ENCODE peak calls at places on chromosomes 7 and 10, in seven cellular contexts. One of them, this sample, is unnamed.

GRCh38 chr7:36037121-36037662 is 115.9 kb upstream of the EEPD1 start:
- DNase-seq in heart left ventricle: peak; percentile 70
- DNase-seq in left ventricle myocardium inferior: peak; percentile 50
- DNase-seq in brain microvascular endothelial cell: peak; percentile 91
- DNase-seq in ovary: no peak
- DNase-seq in BE2C: peak; percentile 62
- DNase-seq in tibial artery: peak; percentile 73
- DNase-seq in this sample: peak; percentile 82

GRCh38 chr10:36802523-36803153 is 322.8 kb upstream of the ANKRD30A start:
- DNase-seq in heart left ventricle: peak; percentile 48
- DNase-seq in left ventricle myocardium inferior: peak; percentile 29
- DNase-seq in tibial artery: no peak
- DNase-seq in BE2C: peak; percentile 79
- DNase-seq in ovary: no peak
- DNase-seq in brain microvascular endothelial cell: no peak
- DNase-seq in this sample: peak; percentile 33

GRCh38 chr10:1370298-1370697 is 314.1 kb downstream of the WDR37 start:
- DNase-seq in left ventricle myocardium inferior: no peak
- DNase-seq in brain microvascular endothelial cell: no peak
- DNase-seq in tibial artery: no peak
- DNase-seq in heart left ventricle: no peak
- DNase-seq in BE2C: no peak
- DNase-seq in ovary: no peak
- DNase-seq in this sample: no peak

GRCh38 chr10:52318822-52319464 is 4.9 kb downstream of the DKK1 start:
- DNase-seq in BE2C: no peak
- DNase-seq in heart left ventricle: no peak
- DNase-seq in left ventricle myocardium inferior: no peak
- DNase-seq in ovary: no peak
- DNase-seq in brain microvascular endothelial cell: peak; percentile 82
- DNase-seq in tibial artery: no peak
- DNase-seq in this sample: no peak

GRCh38 chr10:103612462-103613365 is 119.2 kb downstream of the NEURL1 start:
- DNase-seq in left ventricle myocardium inferior: no peak
- DNase-seq in tibial artery: no peak
- DNase-seq in heart left ventricle: no peak
- DNase-seq in BE2C: no peak
- DNase-seq in ovary: no peak
- DNase-seq in brain microvascular endothelial cell: peak; percentile 84
- DNase-seq in this sample: peak; percentile 14

GRCh38 chr7:108454674-108455523 is 1.3 kb downstream of the NRCAM start:
- DNase-seq in tibial artery: no peak
- DNase-seq in BE2C: peak; percentile 78
- DNase-seq in brain microvascular endothelial cell: no peak
- DNase-seq in left ventricle myocardium inferior: no peak
- DNase-seq in ovary: no peak
- DNase-seq in heart left ventricle: no peak
- DNase-seq in this sample: no peak

GRCh38 chr7:80826520-80827237 is 92.2 kb downstream of the SEMA3C start:
- DNase-seq in tibial artery: no peak
- DNase-seq in left ventricle myocardium inferior: no peak
- DNase-seq in brain microvascular endothelial cell: peak; percentile 41
- DNase-seq in ovary: no peak
- DNase-seq in heart left ventricle: no peak
- DNase-seq in BE2C: no peak
- DNase-seq in this sample: no peak

GRCh38 chr7:33692956-33693355 is 212.4 kb upstream of the BMPER start:
- DNase-seq in ovary: no peak
- DNase-seq in heart left ventricle: no peak
- DNase-seq in brain microvascular endothelial cell: peak; percentile 62
- DNase-seq in tibial artery: no peak
- DNase-seq in left ventricle myocardium inferior: no peak
- DNase-seq in BE2C: no peak
- DNase-seq in this sample: no peak

GRCh38 chr10:79981673-79982485 is 33.0 kb upstream of the SFTPD start:
- DNase-seq in brain microvascular endothelial cell: no peak
- DNase-seq in tibial artery: peak; percentile 50
- DNase-seq in heart left ventricle: peak; percentile 62
- DNase-seq in ovary: no peak
- DNase-seq in BE2C: peak; percentile 59
- DNase-seq in left ventricle myocardium inferior: peak; percentile 52
- DNase-seq in this sample: peak; percentile 55

GRCh38 chr7:18352339-18353255 is 143.0 kb upstream of the HDAC9 start:
- DNase-seq in tibial artery: no peak
- DNase-seq in ovary: no peak
- DNase-seq in BE2C: peak; percentile 64
- DNase-seq in heart left ventricle: peak; percentile 30
- DNase-seq in brain microvascular endothelial cell: peak; percentile 57
- DNase-seq in left ventricle myocardium inferior: no peak
- DNase-seq in this sample: peak; percentile 34

GRCh38 chr10:776772-777171 is 87.3 kb upstream of the DIP2C start:
- DNase-seq in heart left ventricle: no peak
- DNase-seq in brain microvascular endothelial cell: no peak
- DNase-seq in ovary: no peak
- DNase-seq in BE2C: no peak
- DNase-seq in left ventricle myocardium inferior: no peak
- DNase-seq in tibial artery: no peak
- DNase-seq in this sample: no peak

GRCh38 chr10:51733061-51733460 is 33.7 kb upstream of the CSTF2T start:
- DNase-seq in BE2C: no peak
- DNase-seq in left ventricle myocardium inferior: no peak
- DNase-seq in heart left ventricle: no peak
- DNase-seq in brain microvascular endothelial cell: peak; percentile 9
- DNase-seq in ovary: no peak
- DNase-seq in tibial artery: no peak
- DNase-seq in this sample: no peak

GRCh38 chr10:10792681-10793080 is 225.0 kb upstream of the CELF2 start:
- DNase-seq in heart left ventricle: no peak
- DNase-seq in BE2C: no peak
- DNase-seq in tibial artery: no peak
- DNase-seq in left ventricle myocardium inferior: no peak
- DNase-seq in ovary: no peak
- DNase-seq in brain microvascular endothelial cell: peak; percentile 91
- DNase-seq in this sample: no peak

GRCh38 chr7:110856704-110857103 is 234.2 kb upstream of the LRRN3 start:
- DNase-seq in ovary: no peak
- DNase-seq in tibial artery: no peak
- DNase-seq in heart left ventricle: no peak
- DNase-seq in BE2C: no peak
- DNase-seq in left ventricle myocardium inferior: no peak
- DNase-seq in brain microvascular endothelial cell: peak; percentile 15
- DNase-seq in this sample: no peak

GRCh38 chr10:132136097-132136521 is 50.6 kb upstream of the DPYSL4 start:
- DNase-seq in BE2C: no peak
- DNase-seq in tibial artery: no peak
- DNase-seq in brain microvascular endothelial cell: no peak
- DNase-seq in ovary: no peak
- DNase-seq in heart left ventricle: peak; percentile 13
- DNase-seq in left ventricle myocardium inferior: peak; percentile 12
- DNase-seq in this sample: peak; percentile 2

GRCh38 chr10:64733980-64734379 is 1212.8 kb downstream of the REEP3 start:
- DNase-seq in ovary: no peak
- DNase-seq in brain microvascular endothelial cell: peak; percentile 35
- DNase-seq in heart left ventricle: no peak
- DNase-seq in left ventricle myocardium inferior: no peak
- DNase-seq in BE2C: peak; percentile 43
- DNase-seq in tibial artery: no peak
- DNase-seq in this sample: no peak

GRCh38 chr7:16345979-16346958 is 75.1 kb downstream of the CRPPA start:
- DNase-seq in heart left ventricle: no peak
- DNase-seq in brain microvascular endothelial cell: peak; percentile 76
- DNase-seq in tibial artery: no peak
- DNase-seq in BE2C: no peak
- DNase-seq in ovary: no peak
- DNase-seq in left ventricle myocardium inferior: no peak
- DNase-seq in this sample: no peak

GRCh38 chr7:159143780-159144755 is 599 bp downstream of the VIPR2 start:
- DNase-seq in heart left ventricle: peak; percentile 51
- DNase-seq in brain microvascular endothelial cell: no peak
- DNase-seq in left ventricle myocardium inferior: peak; percentile 55
- DNase-seq in BE2C: peak; percentile 34
- DNase-seq in ovary: peak; percentile 48
- DNase-seq in tibial artery: no peak
- DNase-seq in this sample: peak; percentile 27
- H3K27me3 ChIP-seq in heart left ventricle: peaks cover 7% of the 10 kb centered on the region
- H3K27me3 ChIP-seq in brain microvascular endothelial cell: peaks cover 34% of the 10 kb centered on the region
- H3K27me3 ChIP-seq in left ventricle myocardium inferior: peaks cover 32% of the 10 kb centered on the region
- H3K27me3 ChIP-seq in BE2C: peaks cover 34% of the 10 kb centered on the region
- H3K27me3 ChIP-seq in ovary: no peaks in the 10 kb centered on the region
- H3K27me3 ChIP-seq in tibial artery: no peaks in the 10 kb centered on the region
- H3K27me3 ChIP-seq in this sample: peaks cover 25% of the 10 kb centered on the region

GRCh38 chr7:130222-130572 is 62.2 kb upstream of the FAM20C start:
- DNase-seq in ovary: no peak
- DNase-seq in heart left ventricle: no peak
- DNase-seq in left ventricle myocardium inferior: no peak
- DNase-seq in brain microvascular endothelial cell: no peak
- DNase-seq in tibial artery: peak; percentile 53
- DNase-seq in BE2C: no peak
- DNase-seq in this sample: no peak

GRCh38 chr7:128311-129080 is 63.9 kb upstream of the FAM20C start:
- DNase-seq in heart left ventricle: no peak
- DNase-seq in ovary: no peak
- DNase-seq in brain microvascular endothelial cell: no peak
- DNase-seq in BE2C: no peak
- DNase-seq in tibial artery: no peak
- DNase-seq in left ventricle myocardium inferior: no peak
- DNase-seq in this sample: no peak

GRCh38 chr7:127064-127598 is 65.2 kb upstream of the FAM20C start:
- DNase-seq in BE2C: no peak
- DNase-seq in tibial artery: no peak
- DNase-seq in heart left ventricle: no peak
- DNase-seq in ovary: no peak
- DNase-seq in left ventricle myocardium inferior: no peak
- DNase-seq in brain microvascular endothelial cell: no peak
- DNase-seq in this sample: no peak

GRCh38 chr7:131111-132094 is 61.0 kb upstream of the FAM20C start:
- DNase-seq in BE2C: no peak
- DNase-seq in left ventricle myocardium inferior: peak; percentile 74
- DNase-seq in brain microvascular endothelial cell: no peak
- DNase-seq in ovary: peak; percentile 70
- DNase-seq in tibial artery: peak; percentile 55
- DNase-seq in heart left ventricle: peak; percentile 72
- DNase-seq in this sample: peak; percentile 65

GRCh38 chr7:129363-130221 is 62.8 kb upstream of the FAM20C start:
- DNase-seq in brain microvascular endothelial cell: no peak
- DNase-seq in ovary: no peak
- DNase-seq in BE2C: no peak
- DNase-seq in heart left ventricle: no peak
- DNase-seq in left ventricle myocardium inferior: no peak
- DNase-seq in tibial artery: peak; percentile 74
- DNase-seq in this sample: no peak
- H3K4me3 ChIP-seq in brain microvascular endothelial cell: no peak overlapping the region
- H3K4me3 ChIP-seq in ovary: no peak overlapping the region
- H3K4me3 ChIP-seq in BE2C: no peak overlapping the region
- H3K4me3 ChIP-seq in heart left ventricle: no peak overlapping the region
- H3K4me3 ChIP-seq in left ventricle myocardium inferior: peak overlapping the region; percentile 43
- H3K4me3 ChIP-seq in tibial artery: peak overlapping the region; percentile 19
- H3K4me3 ChIP-seq in this sample: peak overlapping the region; percentile 11

GRCh38 chr10:13536674-13537366 is 8.0 kb upstream of the BEND7 start:
- DNase-seq in brain microvascular endothelial cell: peak; percentile 40
- DNase-seq in heart left ventricle: peak; percentile 58
- DNase-seq in BE2C: peak; percentile 68
- DNase-seq in ovary: no peak
- DNase-seq in left ventricle myocardium inferior: peak; percentile 34
- DNase-seq in tibial artery: no peak
- DNase-seq in this sample: peak; percentile 43

DNA sequence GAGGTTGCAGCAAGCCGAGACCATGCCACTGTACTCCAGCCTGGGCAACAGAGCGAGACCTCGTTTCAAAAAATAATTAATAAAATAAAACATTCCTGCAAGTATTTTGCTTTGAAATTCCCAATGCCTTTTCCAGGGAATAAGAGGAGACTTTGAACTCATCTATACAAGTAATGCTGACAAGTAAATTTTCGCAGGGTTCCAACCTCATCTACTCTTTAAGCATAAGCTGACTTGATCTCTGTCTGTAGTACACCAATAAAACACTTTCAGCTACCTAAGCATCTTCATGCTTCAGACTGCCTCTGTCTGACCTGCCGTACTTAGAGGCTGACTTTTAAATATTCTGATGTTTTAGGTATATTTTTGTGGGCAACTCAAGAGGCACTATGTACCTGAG is 13.7 kb upstream of the BEND7 start:
- DNase-seq in ovary: no peak
- DNase-seq in brain microvascular endothelial cell: no peak
- DNase-seq in BE2C: no peak
- DNase-seq in tibial artery: no peak
- DNase-seq in left ventricle myocardium inferior: no peak
- DNase-seq in heart left ventricle: no peak
- DNase-seq in this sample: no peak
- H3K27me3 ChIP-seq in ovary: no peaks in the 10 kb centered on the region
- H3K27me3 ChIP-seq in brain microvascular endothelial cell: peaks cover 8% of the 10 kb centered on the region
- H3K27me3 ChIP-seq in BE2C: peaks cover 47% of the 10 kb centered on the region
- H3K27me3 ChIP-seq in tibial artery: peaks cover 20% of the 10 kb centered on the region
- H3K27me3 ChIP-seq in left ventricle myocardium inferior: peaks cover 72% of the 10 kb centered on the region
- H3K27me3 ChIP-seq in heart left ventricle: peaks cover 27% of the 10 kb centered on the region
- H3K27me3 ChIP-seq in this sample: peaks cover 54% of the 10 kb centered on the region

GRCh38 chr10:6794441-6794840 is 214.4 kb upstream of the PRKCQ start:
- DNase-seq in heart left ventricle: no peak
- DNase-seq in tibial artery: no peak
- DNase-seq in brain microvascular endothelial cell: no peak
- DNase-seq in ovary: no peak
- DNase-seq in BE2C: no peak
- DNase-seq in left ventricle myocardium inferior: no peak
- DNase-seq in this sample: no peak
- H3K4me3 ChIP-seq in heart left ventricle: no peak overlapping the region
- H3K4me3 ChIP-seq in tibial artery: no peak overlapping the region
- H3K4me3 ChIP-seq in brain microvascular endothelial cell: no peak overlapping the region
- H3K4me3 ChIP-seq in ovary: no peak overlapping the region
- H3K4me3 ChIP-seq in BE2C: no peak overlapping the region
- H3K4me3 ChIP-seq in left ventricle myocardium inferior: no peak overlapping the region
- H3K4me3 ChIP-seq in this sample: no peak overlapping the region

GRCh38 chr7:23468721-23469149 is 1.6 kb downstream of the IGF2BP3 start:
- DNase-seq in heart left ventricle: no peak
- DNase-seq in tibial artery: no peak
- DNase-seq in BE2C: peak; percentile 48
- DNase-seq in brain microvascular endothelial cell: no peak
- DNase-seq in ovary: no peak
- DNase-seq in left ventricle myocardium inferior: no peak
- DNase-seq in this sample: no peak
- H3K27me3 ChIP-seq in heart left ventricle: peaks cover 100% of the 10 kb centered on the region
- H3K27me3 ChIP-seq in tibial artery: peaks cover 99% of the 10 kb centered on the region
- H3K27me3 ChIP-seq in BE2C: no peaks in the 10 kb centered on the region
- H3K27me3 ChIP-seq in brain microvascular endothelial cell: no peaks in the 10 kb centered on the region
- H3K27me3 ChIP-seq in ovary: peaks cover 17% of the 10 kb centered on the region
- H3K27me3 ChIP-seq in left ventricle myocardium inferior: peaks cover 100% of the 10 kb centered on the region
- H3K27me3 ChIP-seq in this sample: peaks cover 100% of the 10 kb centered on the region

GRCh38 chr10:107103174-107104025 is 61.1 kb downstream of the SORCS1 start:
- DNase-seq in heart left ventricle: no peak
- DNase-seq in BE2C: peak; percentile 82
- DNase-seq in tibial artery: no peak
- DNase-seq in ovary: no peak
- DNase-seq in brain microvascular endothelial cell: no peak
- DNase-seq in left ventricle myocardium inferior: no peak
- DNase-seq in this sample: no peak
- H3K4me3 ChIP-seq in heart left ventricle: no peak overlapping the region
- H3K4me3 ChIP-seq in BE2C: peak overlapping the region; percentile 45
- H3K4me3 ChIP-seq in tibial artery: no peak overlapping the region
- H3K4me3 ChIP-seq in ovary: no peak overlapping the region
- H3K4me3 ChIP-seq in brain microvascular endothelial cell: no peak overlapping the region
- H3K4me3 ChIP-seq in left ventricle myocardium inferior: no peak overlapping the region
- H3K4me3 ChIP-seq in this sample: no peak overlapping the region

This sample was measured in heart right ventricle.